ENCODE peak calls at places on chromosomes 11 and 22, in four cellular contexts. One of them, this sample, is unnamed.

GRCh38 chr11:76601272-76601671 is 69.3 kb downstream of the LRRC32 start:
- DNase-seq in HCT116: no peak
- DNase-seq in H1: no peak
- DNase-seq in GM12878: no peak
- DNase-seq in this sample: no peak

GRCh38 chr22:22897036-22897435 is 9.4 kb downstream of the IGLL5 start:
- DNase-seq in HCT116: no peak
- DNase-seq in GM12878: no peak
- DNase-seq in H1: no peak
- DNase-seq in this sample: no peak

GRCh38 chr22:17767236-17768065 is 6.8 kb downstream of the BID start:
- DNase-seq in H1: no peak
- DNase-seq in HCT116: no peak
- DNase-seq in GM12878: peak; percentile 85
- DNase-seq in this sample: no peak

GRCh38 chr11:119615879-119616190 is 113.2 kb downstream of the NECTIN1 start:
- DNase-seq in GM12878: no peak
- DNase-seq in H1: no peak
- DNase-seq in HCT116: no peak
- DNase-seq in this sample: no peak

GRCh38 chr11:125069796-125070195 is 6.7 kb downstream of the SLC37A2 start:
- DNase-seq in HCT116: no peak
- DNase-seq in GM12878: no peak
- DNase-seq in H1: no peak
- DNase-seq in this sample: no peak

GRCh38 chr11:133323354-133323753 is 208.9 kb downstream of the OPCML start:
- DNase-seq in H1: no peak
- DNase-seq in GM12878: no peak
- DNase-seq in HCT116: no peak
- DNase-seq in this sample: no peak

GRCh38 chr11:11078344-11078743 is 220.5 kb upstream of the ZBED5 start:
- DNase-seq in HCT116: no peak
- DNase-seq in GM12878: no peak
- DNase-seq in H1: no peak
- DNase-seq in this sample: no peak

GRCh38 chr22:48902001-48902869 is 925.4 kb downstream of the BRD1 start:
- DNase-seq in H1: no peak
- DNase-seq in GM12878: no peak
- DNase-seq in HCT116: no peak
- DNase-seq in this sample: no peak

GRCh38 chr11:66438009-66438503 is 592 bp downstream of the MRPL11 start:
- DNase-seq in HCT116: no peak
- DNase-seq in H1: no peak
- DNase-seq in GM12878: no peak
- DNase-seq in this sample: no peak

GRCh38 chr22:18088825-18089568 is 11.2 kb downstream of the PEX26 start:
- DNase-seq in GM12878: peak; percentile 76
- DNase-seq in HCT116: no peak
- DNase-seq in H1: no peak
- DNase-seq in this sample: no peak

GRCh38 chr11:66036334-66036710 is 10.0 kb upstream of the CATSPER1 start:
- DNase-seq in GM12878: no peak
- DNase-seq in HCT116: no peak
- DNase-seq in H1: no peak
- DNase-seq in this sample: no peak

GRCh38 chr22:28408702-28409101 is 270.9 kb downstream of the TTC28 start:
- DNase-seq in H1: no peak
- DNase-seq in HCT116: no peak
- DNase-seq in GM12878: no peak
- DNase-seq in this sample: no peak

GRCh38 chr22:19103881-19104821 is 18.1 kb downstream of the DGCR2 start:
- DNase-seq in GM12878: no peak
- DNase-seq in H1: no peak
- DNase-seq in HCT116: no peak
- DNase-seq in this sample: no peak

GRCh38 chr11:18010977-18011586 is 1.8 kb downstream of the SERGEF start:
- DNase-seq in GM12878: no peak
- DNase-seq in H1: no peak
- DNase-seq in HCT116: no peak
- DNase-seq in this sample: no peak

GRCh38 chr11:94809251-94809650 is 41.1 kb downstream of the AMOTL1 start:
- DNase-seq in HCT116: no peak
- DNase-seq in H1: no peak
- DNase-seq in GM12878: no peak
- DNase-seq in this sample: no peak

DNA sequence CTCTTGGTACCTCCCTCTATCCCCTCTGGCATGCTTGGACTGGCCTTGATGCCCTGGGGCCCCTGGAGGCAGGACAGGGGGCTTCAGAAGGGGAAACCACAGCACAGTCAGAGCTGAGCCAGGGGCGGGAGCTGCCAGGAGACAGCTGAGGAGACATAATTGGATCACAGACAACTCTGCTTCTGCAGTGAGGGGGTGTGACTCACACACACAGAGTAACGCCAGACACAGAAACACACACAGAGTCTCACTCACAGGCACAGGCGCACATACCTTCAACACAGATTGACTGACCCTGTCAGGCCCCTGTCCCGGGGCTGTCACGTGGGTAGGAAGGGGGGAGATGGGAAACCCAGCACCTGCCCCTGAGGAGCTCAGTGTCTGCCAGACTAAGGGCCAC is 20.6 kb downstream of the STARD10 start:
- DNase-seq in HCT116: no peak
- DNase-seq in H1: no peak
- DNase-seq in GM12878: no peak
- DNase-seq in this sample: no peak
- TF ChIP-seq YY1 in HCT116: no peak
- TF ChIP-seq YY1 in H1: no peak
- TF ChIP-seq YY1 in GM12878: no peak
- TF ChIP-seq YY1 in this sample: no peak

DNA sequence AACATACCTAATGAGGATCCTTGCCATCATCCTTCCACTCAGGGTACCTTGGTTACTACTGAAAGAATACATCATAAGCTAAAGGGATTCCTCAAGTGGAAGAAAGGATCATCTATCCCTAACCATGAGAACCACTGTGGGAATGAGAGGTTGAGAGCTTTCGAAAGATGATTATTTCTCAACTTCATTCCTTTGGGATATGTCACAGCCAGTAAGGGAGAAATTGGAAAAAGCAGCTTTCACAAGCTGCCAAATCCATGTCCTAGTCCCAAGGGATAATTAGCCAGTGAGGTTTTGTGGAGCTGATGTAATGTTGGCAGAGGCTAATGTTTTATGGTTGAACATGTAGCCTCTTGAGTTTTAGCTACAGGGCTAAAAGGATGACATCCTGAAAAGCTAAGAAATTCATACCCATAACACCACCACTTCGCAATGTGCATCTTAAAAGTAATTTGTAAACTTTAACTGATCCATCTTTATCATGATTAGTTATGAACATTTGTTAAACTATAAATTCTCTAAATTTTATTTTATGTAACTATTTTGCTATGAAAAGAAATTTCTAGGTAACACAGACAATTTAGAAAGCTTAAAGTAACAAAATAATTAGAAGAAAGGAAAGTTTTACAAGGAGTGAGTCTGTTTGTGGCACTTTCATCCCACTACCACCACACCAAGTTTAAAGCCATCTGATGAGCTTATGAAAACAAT is 123.9 kb downstream of the MRTFA start:
- DNase-seq in H1: no peak
- DNase-seq in HCT116: no peak
- DNase-seq in GM12878: no peak
- DNase-seq in this sample: no peak
- TF ChIP-seq YY1 in H1: no peak
- TF ChIP-seq YY1 in HCT116: no peak
- TF ChIP-seq YY1 in GM12878: no peak
- TF ChIP-seq YY1 in this sample: no peak

DNA sequence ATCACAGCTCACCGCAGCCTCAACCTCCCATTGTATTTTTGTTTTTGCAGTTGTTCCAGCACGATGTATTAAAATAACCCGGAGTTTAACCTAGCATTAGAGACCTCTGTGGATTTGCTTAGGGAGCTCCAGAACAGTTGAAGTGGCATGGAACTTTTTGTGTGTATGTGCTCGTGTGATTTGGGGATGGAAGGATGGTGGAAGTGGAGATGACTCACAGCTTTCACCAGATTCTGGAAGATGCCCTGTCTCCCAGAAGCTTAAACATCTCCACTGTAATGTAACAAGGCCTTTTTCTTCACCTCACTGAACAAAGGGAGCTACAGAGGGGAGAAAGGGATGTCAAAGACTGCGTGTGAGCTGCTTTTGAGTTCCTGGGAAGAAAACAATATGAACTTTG is 226.2 kb downstream of the ADAMTS15 start:
- DNase-seq in GM12878: no peak
- DNase-seq in H1: no peak
- DNase-seq in HCT116: no peak
- DNase-seq in this sample: no peak
- TF ChIP-seq YY1 in GM12878: no peak
- TF ChIP-seq YY1 in H1: no peak
- TF ChIP-seq YY1 in HCT116: no peak
- TF ChIP-seq YY1 in this sample: no peak

GRCh38 chr22:39312410-39312809 is 7.0 kb downstream of the RPL3 start:
- DNase-seq in HCT116: no peak
- DNase-seq in H1: no peak
- DNase-seq in GM12878: no peak
- DNase-seq in this sample: no peak
- TF ChIP-seq YY1 in HCT116: no peak
- TF ChIP-seq YY1 in H1: no peak
- TF ChIP-seq YY1 in GM12878: no peak
- TF ChIP-seq YY1 in this sample: no peak

DNA sequence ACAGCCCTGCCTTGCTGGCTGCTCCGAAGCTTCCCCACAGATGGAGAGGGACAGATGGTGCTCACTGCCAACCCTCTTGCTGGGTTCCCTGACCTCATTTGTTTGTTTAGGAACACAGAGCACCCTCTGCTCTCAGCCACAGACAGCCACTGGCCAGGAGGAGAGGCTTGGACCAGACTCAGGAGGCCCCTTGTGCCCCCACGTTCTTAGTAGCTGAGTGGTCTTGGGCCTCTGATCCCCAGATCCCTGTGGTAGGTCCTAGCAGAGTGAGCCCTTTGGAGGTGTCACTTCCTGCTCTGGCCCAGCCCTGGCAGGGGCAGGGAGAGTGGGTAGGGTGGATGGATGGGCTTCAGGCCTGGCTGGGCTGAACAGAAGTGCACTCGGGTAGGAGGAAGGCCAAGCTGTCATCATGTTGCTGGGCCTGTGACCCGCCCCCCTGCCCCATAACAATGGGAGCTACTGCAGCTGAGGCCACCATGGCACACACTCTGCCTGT is 84.0 kb downstream of the DHCR7 start:
- DNase-seq in H1: no peak
- DNase-seq in GM12878: no peak
- DNase-seq in HCT116: no peak
- DNase-seq in this sample: no peak
- TF ChIP-seq YY1 in H1: no peak
- TF ChIP-seq YY1 in GM12878: no peak
- TF ChIP-seq YY1 in HCT116: no peak
- TF ChIP-seq YY1 in this sample: no peak

GRCh38 chr11:58057481-58057880 is 26.7 kb downstream of the OR6Q1 start:
- DNase-seq in GM12878: no peak
- DNase-seq in HCT116: no peak
- DNase-seq in H1: no peak
- DNase-seq in this sample: no peak
- TF ChIP-seq YY1 in GM12878: no peak
- TF ChIP-seq YY1 in HCT116: no peak
- TF ChIP-seq YY1 in H1: no peak
- TF ChIP-seq YY1 in this sample: no peak

This sample was measured in NT2/D1.